ENCODE peak calls at places on chromosomes 1 and 21, in seven cellular contexts. X, C, B, R, G, U and J are unnamed samples.
A peak's percentile ranks its signal among the peaks of the same experiment; 100 is the strongest.

GRCh38 chr1:31771891-31772668 is 7.9 kb upstream of the ADGRB2 start:
- DNase-seq in R (no peak), U (no peak), X (no peak), G (no peak), C (peak; percentile 37), B (no peak), J (no peak)

GRCh38 chr1:119674835-119675289 is 26.8 kb upstream of the ZNF697 start:
- DNase-seq in B (no peak), U (no peak), G (no peak), R (peak; percentile 64), X (no peak), C (no peak), J (no peak)

GRCh38 chr1:27668808-27669723 is 2.9 kb downstream of the IFI6 start:
- DNase-seq in R (peak; percentile 57), G (peak; percentile 55), B (peak; percentile 72), U (peak; percentile 92), C (peak; percentile 93), X (peak; percentile 82), J (peak; percentile 81)

GRCh38 chr1:190067592-190067991 is 410.1 kb downstream of the BRINP3 start:
- DNase-seq in X (no peak), B (no peak), G (no peak), U (no peak), C (no peak), R (no peak), J (no peak)

GRCh38 chr1:29519733-29520132 is 283.4 kb downstream of the PTPRU start:
- DNase-seq in C (no peak), X (no peak), U (no peak), B (no peak), G (no peak), R (no peak), J (no peak)

GRCh38 chr1:31272369-31272768 is 24.2 kb downstream of the SNRNP40 start:
- DNase-seq in X (no peak), R (no peak), B (no peak), G (no peak), U (no peak), C (no peak), J (no peak)

GRCh38 chr1:91511386-91511785 is 10.7 kb downstream of the CDC7 start:
- DNase-seq in U (no peak), B (no peak), C (no peak), R (no peak), G (peak; percentile 9), X (no peak), J (peak; percentile 19)

GRCh38 chr1:10830961-10831669 is 34.7 kb upstream of the CASZ1 start:
- DNase-seq in X (no peak), B (no peak), R (no peak), C (no peak), G (peak; percentile 25), U (no peak), J (no peak)

GRCh38 chr1:115255154-115255553 is 82.9 kb downstream of the NGF start:
- DNase-seq in G (no peak), C (no peak), B (no peak), U (no peak), R (no peak), X (no peak), J (no peak)

GRCh38 chr1:33081554-33082305 is 777 bp downstream of the AZIN2 start:
- DNase-seq in C (no peak), X (no peak), B (no peak), R (no peak), G (no peak), U (peak; percentile 35), J (no peak)

GRCh38 chr1:58619286-58620054 is 42.4 kb upstream of the TACSTD2 start:
- DNase-seq in R (no peak), C (no peak), U (no peak), B (no peak), X (no peak), G (no peak), J (no peak)

GRCh38 chr1:66944330-66945274 is 19.8 kb downstream of the MIER1 start:
- DNase-seq in R (no peak), C (no peak), B (no peak), G (no peak), X (no peak), U (no peak), J (no peak)

GRCh38 chr1:243287652-243288051 is 31.8 kb downstream of the SDCCAG8 start:
- DNase-seq in R (no peak), C (no peak), U (no peak), X (no peak), G (no peak), B (no peak), J (no peak)

GRCh38 chr21:35467536-35467935 is 418.4 kb upstream of the RUNX1 start:
- DNase-seq in C (no peak), R (no peak), B (no peak), X (no peak), U (no peak), G (no peak), J (no peak)

GRCh38 chr1:110339040-110339426 is at the start of gene RBM15:
- DNase-seq in X (peak; percentile 83), U (peak; percentile 94), B (peak; percentile 81), G (peak; percentile 89), C (peak; percentile 91), R (peak; percentile 98), J (peak; percentile 98)

GRCh38 chr21:39132248-39132647 is 51.0 kb downstream of the PSMG1 start:
- DNase-seq in X (no peak), B (no peak), R (no peak), G (no peak), U (no peak), C (no peak), J (peak; percentile 73)

GRCh38 chr1:221522440-221523050 is 219.3 kb downstream of the DUSP10 start:
- DNase-seq in B (no peak), G (no peak), R (no peak), X (no peak), C (no peak), U (no peak), J (no peak)

GRCh38 chr1:221829327-221830011 is 87.6 kb upstream of the DUSP10 start:
- DNase-seq in X (no peak), B (no peak), R (no peak), G (peak; percentile 29), U (no peak), C (peak; percentile 49), J (no peak)

GRCh38 chr1:202579806-202580205 is 130.4 kb downstream of the SYT2 start:
- DNase-seq in B (no peak), G (no peak), R (no peak), U (no peak), C (no peak), X (no peak), J (no peak)

GRCh38 chr1:151547119-151547899 is 7.2 kb downstream of the TUFT1 start:
- DNase-seq in U (peak; percentile 33), C (no peak), B (peak; percentile 63), G (peak; percentile 88), X (no peak), R (no peak), J (peak; percentile 23)

GRCh38 chr1:156160744-156161181 is 7.4 kb downstream of the SEMA4A start:
- DNase-seq in X (peak; percentile 56), B (no peak), C (peak; percentile 55), U (peak; percentile 90), G (no peak), R (peak; percentile 62), J (peak; percentile 25)

GRCh38 chr21:23921670-23922418 is 1685.4 kb downstream of the MRPL39 start:
- DNase-seq in R (no peak), C (no peak), X (no peak), G (no peak), B (no peak), U (no peak), J (no peak)

GRCh38 chr21:34180826-34181359 is 107.5 kb downstream of the MRPS6 start:
- DNase-seq in C (no peak), U (no peak), B (no peak), X (no peak), R (no peak), G (no peak), J (no peak)

GRCh38 chr21:44881586-44881939 is 8.1 kb upstream of the PTTG1IP start:
- DNase-seq in B (no peak), U (no peak), X (no peak), R (no peak), C (no peak), G (no peak), J (no peak)

GRCh38 chr1:150186789-150187559 is 37.3 kb downstream of the PLEKHO1 start:
- DNase-seq in C (no peak), R (peak; percentile 66), B (no peak), X (no peak), U (peak; percentile 12), G (peak; percentile 53), J (peak; percentile 74)

GRCh38 chr1:173867141-173867752 is 542 bp downstream of the GAS5 start:
- DNase-seq in U (no peak), X (no peak), B (no peak), G (no peak), C (no peak), R (no peak), J (no peak)

GRCh38 chr1:94716966-94717365 is 103.2 kb upstream of the SLC44A3 start:
- DNase-seq in U (no peak), R (no peak), G (no peak), B (no peak), C (no peak), X (no peak), J (no peak)

GRCh38 chr1:235883261-235883927 is 16.7 kb upstream of the LYST start:
- DNase-seq in R (peak; percentile 85), G (no peak), C (no peak), X (no peak), B (no peak), U (no peak), J (peak; percentile 81)

GRCh38 chr21:32524010-32524719 is 61.2 kb downstream of the TCP10L start:
- DNase-seq in U (no peak), X (no peak), G (no peak), C (no peak), B (no peak), R (no peak), J (no peak)

GRCh38 chr1:31374511-31375196 is 1.8 kb upstream of the FABP3 start:
- DNase-seq in U (no peak), C (no peak), R (no peak), G (no peak), B (no peak), X (no peak), J (no peak)

GRCh38 chr1:42178249-42178648 is 13.7 kb upstream of the GUCA2A start:
- DNase-seq in X (no peak), B (no peak), R (no peak), C (no peak), G (no peak), U (no peak), J (no peak)

GRCh38 chr1:109760581-109761226 is 3.0 kb downstream of the EPS8L3 start:
- DNase-seq in C (peak; percentile 19), B (no peak), U (no peak), R (no peak), X (no peak), G (no peak), J (no peak)

GRCh38 chr1:232524056-232524455 is 105.9 kb downstream of the SIPA1L2 start:
- DNase-seq in R (no peak), G (no peak), U (no peak), X (no peak), C (no peak), B (no peak), J (no peak)